ENCODE peak calls at places on chromosomes 1 and 21, in five cellular contexts. One of them, this sample, is unnamed.

GRCh38 chr21:38824124-38824822 is 18.5 kb downstream of the ETS2 start:
- DNase-seq in AG10803: peak; percentile 77
- DNase-seq in stimulated activated CD4-positive, alpha-beta T cell treated with anti-CD3 and anti-CD28 coated beads, Interleukin-1b, Interleukin-23, amount 100 ng/mL, for 24 hours: no peak
- DNase-seq in osteocyte: no peak
- DNase-seq in NCI-H345: no peak
- DNase-seq in this sample: no peak

GRCh38 chr1:240501115-240501514 is 110.8 kb downstream of the GREM2 start:
- DNase-seq in AG10803: peak; percentile 43
- DNase-seq in stimulated activated CD4-positive, alpha-beta T cell treated with anti-CD3 and anti-CD28 coated beads, Interleukin-1b, Interleukin-23, amount 100 ng/mL, for 24 hours: no peak
- DNase-seq in NCI-H345: no peak
- DNase-seq in osteocyte: no peak
- DNase-seq in this sample: no peak

GRCh38 chr1:230864441-230864840 is 3.9 kb downstream of the C1orf198 start:
- DNase-seq in stimulated activated CD4-positive, alpha-beta T cell treated with anti-CD3 and anti-CD28 coated beads, Interleukin-1b, Interleukin-23, amount 100 ng/mL, for 24 hours: no peak
- DNase-seq in AG10803: peak; percentile 49
- DNase-seq in NCI-H345: no peak
- DNase-seq in osteocyte: no peak
- DNase-seq in this sample: no peak

GRCh38 chr1:119784127-119784781 is 15.5 kb upstream of the HMGCS2 start:
- DNase-seq in osteocyte: no peak
- DNase-seq in NCI-H345: no peak
- DNase-seq in stimulated activated CD4-positive, alpha-beta T cell treated with anti-CD3 and anti-CD28 coated beads, Interleukin-1b, Interleukin-23, amount 100 ng/mL, for 24 hours: no peak
- DNase-seq in AG10803: peak; percentile 65
- DNase-seq in this sample: no peak

GRCh38 chr1:33824321-33824720 is 39.6 kb upstream of the HMGB4 start:
- DNase-seq in stimulated activated CD4-positive, alpha-beta T cell treated with anti-CD3 and anti-CD28 coated beads, Interleukin-1b, Interleukin-23, amount 100 ng/mL, for 24 hours: no peak
- DNase-seq in osteocyte: no peak
- DNase-seq in AG10803: no peak
- DNase-seq in NCI-H345: no peak
- DNase-seq in this sample: no peak

GRCh38 chr1:196324345-196324744 is 283.9 kb downstream of the KCNT2 start:
- DNase-seq in stimulated activated CD4-positive, alpha-beta T cell treated with anti-CD3 and anti-CD28 coated beads, Interleukin-1b, Interleukin-23, amount 100 ng/mL, for 24 hours: no peak
- DNase-seq in AG10803: no peak
- DNase-seq in osteocyte: no peak
- DNase-seq in NCI-H345: no peak
- DNase-seq in this sample: no peak

GRCh38 chr1:38106726-38107125 is 60.1 kb upstream of the POU3F1 start:
- DNase-seq in osteocyte: no peak
- DNase-seq in stimulated activated CD4-positive, alpha-beta T cell treated with anti-CD3 and anti-CD28 coated beads, Interleukin-1b, Interleukin-23, amount 100 ng/mL, for 24 hours: no peak
- DNase-seq in NCI-H345: no peak
- DNase-seq in AG10803: no peak
- DNase-seq in this sample: no peak

GRCh38 chr1:58095183-58095582 is 451.3 kb downstream of the OMA1 start:
- DNase-seq in stimulated activated CD4-positive, alpha-beta T cell treated with anti-CD3 and anti-CD28 coated beads, Interleukin-1b, Interleukin-23, amount 100 ng/mL, for 24 hours: no peak
- DNase-seq in AG10803: no peak
- DNase-seq in osteocyte: no peak
- DNase-seq in NCI-H345: no peak
- DNase-seq in this sample: no peak

GRCh38 chr1:210237981-210238380 is 5.4 kb downstream of the SERTAD4 start:
- DNase-seq in stimulated activated CD4-positive, alpha-beta T cell treated with anti-CD3 and anti-CD28 coated beads, Interleukin-1b, Interleukin-23, amount 100 ng/mL, for 24 hours: no peak
- DNase-seq in osteocyte: no peak
- DNase-seq in AG10803: no peak
- DNase-seq in NCI-H345: no peak
- DNase-seq in this sample: no peak

GRCh38 chr1:94622757-94623156 is 81.2 kb upstream of the F3 start:
- DNase-seq in NCI-H345: no peak
- DNase-seq in stimulated activated CD4-positive, alpha-beta T cell treated with anti-CD3 and anti-CD28 coated beads, Interleukin-1b, Interleukin-23, amount 100 ng/mL, for 24 hours: no peak
- DNase-seq in AG10803: peak; percentile 70
- DNase-seq in osteocyte: no peak
- DNase-seq in this sample: peak; percentile 28